ENCODE peak calls at places on chromosome 22, in seven cellular contexts. H is OCI-LY7, N is PC-9, K is Calu3, R is upper lobe of right lung, C is RWPE1, L is cardiac muscle cell. Q is an unnamed sample.

GRCh38 chr22:30038219-30038618 is 42.0 kb upstream of the HORMAD2 start:
- DNase-seq in H (no peak), N (peak), K (peak), R (no peak), C (peak), L (peak), Q (no peak)

GRCh38 chr22:24107668-24108067 is 73.6 kb upstream of the SUSD2 start:
- DNase-seq in H (no peak), N (no peak), K (no peak), R (no peak), C (peak), L (peak), Q (no peak)

GRCh38 chr22:31218565-31219262 is 6.6 kb downstream of the LIMK2 start:
- DNase-seq in H (no peak), N (no peak), K (no peak), R (no peak), C (peak), L (no peak), Q (no peak)

GRCh38 chr22:22897036-22897435 is 9.4 kb downstream of the IGLL5 start:
- DNase-seq in H (no peak), N (no peak), K (no peak), R (peak), C (no peak), L (no peak), Q (peak)

GRCh38 chr22:45656577-45656976 is 15.1 kb upstream of the ATXN10 start:
- DNase-seq in H (no peak), N (no peak), K (no peak), R (no peak), C (no peak), L (no peak), Q (no peak)

GRCh38 chr22:21933899-21934298 is 18.7 kb downstream of the PPM1F start:
- DNase-seq in H (no peak), N (no peak), K (no peak), R (no peak), C (no peak), L (no peak), Q (peak)

GRCh38 chr22:30863161-30863833 is 105.3 kb downstream of the MORC2 start:
- DNase-seq in H (no peak), N (no peak), K (no peak), R (peak), C (no peak), L (peak), Q (no peak)

GRCh38 chr22:41862160-41862529 is 29.2 kb downstream of the SREBF2 start:
- DNase-seq in H (peak), N (no peak), K (no peak), R (no peak), C (no peak), L (peak), Q (no peak)

GRCh38 chr22:28435271-28435825 is 244.3 kb downstream of the TTC28 start:
- DNase-seq in H (no peak), N (peak), K (peak), R (no peak), C (peak), L (no peak), Q (no peak)

GRCh38 chr22:39296981-39297489 is 22.4 kb downstream of the RPL3 start:
- DNase-seq in H (no peak), N (peak), K (no peak), R (no peak), C (no peak), L (peak), Q (no peak)

GRCh38 chr22:22878801-22879674 is 8.6 kb upstream of the IGLL5 start:
- DNase-seq in H (peak), N (no peak), K (no peak), R (no peak), C (no peak), L (no peak), Q (no peak)

DNA sequence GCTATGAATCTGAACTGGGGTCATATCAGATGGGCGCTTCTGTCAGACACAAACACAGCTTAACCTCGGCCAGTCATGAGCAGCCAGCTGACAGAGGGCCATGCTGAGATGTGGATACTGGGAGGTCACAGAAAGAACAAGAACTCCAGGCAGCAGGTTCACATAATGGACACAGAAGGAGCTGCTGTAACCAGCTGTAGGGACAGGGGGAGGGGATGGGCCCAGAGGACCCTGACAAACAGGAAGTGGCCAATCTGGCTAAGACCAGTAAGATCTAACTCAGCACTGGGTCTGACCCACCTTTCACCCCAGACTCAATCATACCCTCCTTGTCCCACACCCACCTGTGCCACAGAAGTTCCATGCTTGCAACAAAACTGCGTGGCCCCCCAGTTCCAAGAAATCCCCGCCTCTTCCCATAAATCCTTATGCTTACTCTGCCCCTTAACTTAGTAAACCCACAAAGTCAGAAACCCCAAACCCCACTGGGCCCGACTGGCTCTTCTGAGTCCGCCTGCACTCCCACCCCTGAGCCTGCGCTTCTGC is 3.9 kb downstream of the APOL4 start:
- DNase-seq in H (peak), N (no peak), K (no peak), R (no peak), C (no peak), L (no peak), Q (no peak)
- TF ChIP-seq CTCF in H (no peak), N (no peak), K (no peak), R (no peak), C (no peak), L (no peak), Q (no peak)

GRCh38 chr22:49979587-49980264 is 19.2 kb downstream of the PIM3 start:
- DNase-seq in H (peak), N (no peak), K (peak), R (peak), C (no peak), L (peak), Q (peak)
- TF ChIP-seq CTCF in H (peak), N (peak), K (peak), R (peak), C (peak), L (peak), Q (peak)

GRCh38 chr22:46826438-46826837 is 64.0 kb downstream of the TBC1D22A start:
- DNase-seq in H (no peak), N (no peak), K (no peak), R (no peak), C (no peak), L (no peak), Q (no peak)

GRCh38 chr22:46825145-46825544 is 62.7 kb downstream of the TBC1D22A start:
- DNase-seq in H (no peak), N (no peak), K (no peak), R (no peak), C (no peak), L (no peak), Q (no peak)

GRCh38 chr22:46828323-46829139 is 66.1 kb downstream of the TBC1D22A start:
- DNase-seq in H (no peak), N (no peak), K (no peak), R (no peak), C (no peak), L (no peak), Q (no peak)

GRCh38 chr22:46827781-46828180 is 65.3 kb downstream of the TBC1D22A start:
- DNase-seq in H (no peak), N (no peak), K (no peak), R (no peak), C (no peak), L (no peak), Q (no peak)

DNA sequence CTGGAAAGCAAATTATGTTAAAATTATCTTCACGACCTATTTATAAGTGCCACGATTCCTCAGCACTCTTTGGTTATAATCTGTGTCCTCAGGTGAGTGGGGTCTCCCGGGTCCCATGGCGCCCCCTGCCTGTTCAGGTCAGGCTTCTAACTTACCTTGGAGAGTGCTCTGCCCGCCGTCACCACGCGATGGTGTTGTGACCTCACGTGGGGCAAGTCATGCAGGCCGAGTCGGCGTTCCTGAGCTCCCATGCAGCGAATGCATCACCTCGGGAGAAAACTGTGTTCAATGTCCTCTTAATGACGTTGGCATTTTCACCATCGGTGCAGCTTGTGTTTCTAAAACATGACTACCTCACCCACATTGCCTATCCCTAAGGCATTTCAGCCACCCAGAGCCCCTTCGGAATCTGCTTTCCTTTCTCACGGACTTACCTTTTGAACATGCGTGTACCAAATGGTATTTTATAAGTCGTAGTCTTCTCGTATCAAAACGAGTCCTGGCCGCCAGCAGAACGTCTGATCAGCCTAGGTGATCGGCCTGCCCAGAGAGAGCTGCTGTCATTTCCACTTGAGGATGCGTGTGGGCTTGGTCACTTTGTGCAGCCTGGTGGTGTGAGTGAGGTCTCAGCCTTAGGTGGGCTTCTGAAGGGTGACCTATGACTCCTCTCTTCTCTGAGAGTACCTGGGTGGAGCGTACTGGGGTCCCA is 64.8 kb downstream of the TBC1D22A start:
- DNase-seq in H (peak), N (no peak), K (no peak), R (no peak), C (no peak), L (no peak), Q (no peak)
- TF ChIP-seq CTCF in H (peak), N (no peak), K (peak), R (peak), C (no peak), L (no peak), Q (no peak)

GRCh38 chr22:19981171-19981960 is 35.3 kb downstream of the ARVCF start:
- DNase-seq in H (no peak), N (no peak), K (no peak), R (no peak), C (no peak), L (no peak), Q (no peak)

GRCh38 chr22:19977296-19978243 is 36.0 kb upstream of the TXNRD2 start:
- DNase-seq in H (no peak), N (no peak), K (no peak), R (no peak), C (no peak), L (no peak), Q (no peak)

GRCh38 chr22:19978748-19979147 is 37.1 kb upstream of the TXNRD2 start:
- DNase-seq in H (no peak), N (no peak), K (no peak), R (no peak), C (no peak), L (no peak), Q (no peak)

GRCh38 chr22:19980766-19981165 is 35.9 kb downstream of the ARVCF start:
- DNase-seq in H (no peak), N (no peak), K (no peak), R (no peak), C (no peak), L (no peak), Q (no peak)

GRCh38 chr22:19979712-19980493 is 36.7 kb downstream of the ARVCF start:
- DNase-seq in H (no peak), N (no peak), K (no peak), R (no peak), C (no peak), L (no peak), Q (no peak)
- TF ChIP-seq CTCF in H (no peak), N (no peak), K (no peak), R (no peak), C (no peak), L (no peak), Q (no peak)

GRCh38 chr22:48513929-48514328 is 1313.7 kb downstream of the BRD1 start:
- DNase-seq in H (no peak), N (no peak), K (no peak), R (no peak), C (no peak), L (no peak), Q (no peak)

GRCh38 chr22:48520207-48520606 is 1307.5 kb downstream of the BRD1 start:
- DNase-seq in H (no peak), N (no peak), K (no peak), R (no peak), C (no peak), L (no peak), Q (no peak)

GRCh38 chr22:48515571-48516200 is 1312.0 kb downstream of the BRD1 start:
- DNase-seq in H (no peak), N (no peak), K (no peak), R (no peak), C (no peak), L (no peak), Q (no peak)

GRCh38 chr22:48516571-48516970 is 1311.1 kb downstream of the BRD1 start:
- DNase-seq in H (no peak), N (no peak), K (no peak), R (no peak), C (no peak), L (no peak), Q (no peak)

DNA sequence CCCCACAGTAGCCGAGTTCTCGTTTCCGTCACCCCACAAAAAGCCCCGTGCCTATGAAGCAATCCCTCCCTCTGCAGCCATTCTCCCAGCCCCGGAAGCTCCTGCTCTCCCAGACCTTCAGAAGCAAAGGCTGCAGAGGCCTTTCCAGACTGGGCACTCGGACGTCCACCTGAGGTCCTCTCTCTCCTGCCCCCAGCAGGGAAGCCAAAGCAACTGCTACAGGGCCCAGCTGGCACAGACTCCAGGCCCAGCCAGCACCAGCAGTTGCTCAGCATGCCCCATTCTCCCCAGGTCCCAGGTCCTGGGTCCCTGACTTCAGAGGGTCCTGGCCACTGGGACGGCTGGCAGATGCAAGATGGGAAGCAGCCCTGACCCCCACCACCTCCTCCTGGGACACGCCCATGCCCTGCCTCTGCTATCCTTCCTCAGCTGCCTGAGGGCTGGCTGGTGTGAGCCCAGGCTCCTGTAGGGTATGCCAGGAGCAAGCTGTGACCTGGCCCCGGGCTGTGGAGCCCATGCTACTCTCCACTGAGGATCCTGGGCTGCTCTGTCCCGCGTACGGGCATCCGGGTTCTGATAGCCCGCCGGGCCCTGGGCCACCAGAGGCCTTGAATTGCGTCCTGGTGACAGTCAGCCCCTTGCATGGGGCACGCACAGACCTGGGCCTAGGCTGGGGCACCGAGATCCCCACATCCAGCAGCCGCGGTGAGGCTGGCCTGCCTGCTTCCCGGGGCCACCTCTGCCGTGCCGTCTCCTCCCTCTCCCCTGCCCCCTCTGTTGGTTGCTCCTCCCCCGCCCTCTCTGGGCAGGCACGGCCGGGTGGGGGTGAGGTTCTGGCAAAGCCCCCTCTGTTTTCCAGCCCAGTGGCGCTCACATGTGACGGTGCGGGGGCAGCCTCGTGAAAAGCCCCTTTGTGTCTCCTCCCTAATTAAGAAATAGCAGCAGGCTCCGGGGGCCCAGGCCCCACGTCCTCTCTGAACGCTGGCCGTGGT is 1310.3 kb downstream of the BRD1 start:
- DNase-seq in H (no peak), N (peak), K (no peak), R (no peak), C (no peak), L (no peak), Q (no peak)
- TF ChIP-seq CTCF in H (no peak), N (peak), K (no peak), R (no peak), C (no peak), L (no peak), Q (no peak)

DNA sequence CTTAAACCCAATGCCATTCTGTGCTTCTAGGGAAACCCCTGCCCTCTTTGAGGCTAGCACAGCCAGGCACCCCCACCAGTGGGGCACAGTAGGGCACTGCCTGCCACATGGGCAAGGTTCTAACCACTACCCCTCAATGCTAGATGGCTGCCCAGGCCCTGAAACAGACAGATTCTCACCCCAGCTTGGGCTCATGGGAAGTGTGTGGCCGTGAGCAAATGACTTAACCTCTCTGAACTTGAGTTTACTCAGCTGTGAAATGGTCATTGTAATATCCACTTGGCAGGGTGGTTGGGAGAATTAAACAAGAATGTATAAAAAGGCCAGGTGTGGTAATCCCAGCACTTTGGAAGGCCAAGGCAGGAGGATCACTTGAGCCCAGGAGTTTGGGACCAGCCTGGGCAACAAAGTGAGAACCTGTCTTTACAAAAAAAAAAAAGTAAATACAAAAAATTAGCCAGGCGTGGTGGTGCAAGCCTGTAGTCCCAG is 22.4 kb downstream of the C22orf23 start:
- DNase-seq in H (no peak), N (no peak), K (no peak), R (no peak), C (no peak), L (no peak), Q (no peak)
- TF ChIP-seq CTCF in H (peak), N (peak), K (peak), R (no peak), C (peak), L (no peak), Q (no peak)

DNA sequence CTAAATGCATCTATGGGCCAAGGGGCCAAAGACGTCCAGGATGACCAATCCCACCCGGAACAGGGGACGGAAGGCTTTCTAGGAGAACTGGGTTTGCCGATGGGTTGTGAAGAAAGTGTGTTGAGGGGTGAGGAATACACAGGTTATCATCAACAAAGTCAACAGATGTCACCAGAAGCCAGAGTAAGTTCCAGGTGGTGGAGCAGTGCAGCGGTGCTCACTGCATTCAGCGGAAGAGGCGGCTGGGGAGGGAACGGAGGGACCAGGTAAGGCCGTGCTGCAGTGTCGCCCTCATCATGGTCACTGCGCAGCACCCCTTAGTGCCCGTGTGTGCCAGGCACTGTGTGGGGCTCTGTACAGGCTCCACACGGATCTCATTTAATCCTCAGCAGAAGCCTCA is 176.0 kb downstream of the EFCAB6 start:
- DNase-seq in H (no peak), N (no peak), K (no peak), R (no peak), C (no peak), L (no peak), Q (no peak)
- TF ChIP-seq CTCF in H (no peak), N (no peak), K (no peak), R (no peak), C (no peak), L (no peak), Q (no peak)